ENCODE peak calls at places on chromosome 17, in four cellular contexts. G is upper lobe of right lung, H is tibial artery, D is thoracic aorta. K is an unnamed sample.

GRCh38 chr17:343875-344752 is 8.5 kb downstream of the RPH3AL start:
- DNase-seq in H (no peak), D (no peak), G (no peak), K (no peak)

GRCh38 chr17:65074778-65075250 is 18.3 kb upstream of the GNA13 start:
- DNase-seq in H (no peak), D (no peak), G (peak), K (no peak)

GRCh38 chr17:17884281-17885028 is 47.7 kb upstream of the SREBF1 start:
- DNase-seq in D (no peak), G (no peak), H (no peak), K (no peak)

GRCh38 chr17:67615011-67615561 is 102.7 kb upstream of the NOL11 start:
- DNase-seq in D (no peak), H (peak), G (no peak), K (no peak)

GRCh38 chr17:64261422-64262124 is 1.5 kb downstream of the TEX2 start:
- DNase-seq in D (no peak), G (no peak), H (no peak), K (no peak)

GRCh38 chr17:27569257-27569722 is 61.7 kb upstream of the LGALS9 start:
- DNase-seq in H (no peak), G (no peak), D (no peak), K (no peak)

GRCh38 chr17:32723310-32723955 is 153.5 kb downstream of the MYO1D start:
- DNase-seq in D (no peak), G (no peak), H (no peak), K (no peak)

GRCh38 chr17:81961087-81961514 is at the start of gene NOTUM:
- DNase-seq in G (no peak), D (no peak), H (no peak), K (no peak)

GRCh38 chr17:8631554-8631877 is 991 bp upstream of the MYH10 start:
- DNase-seq in D (no peak), G (no peak), H (no peak), K (no peak)

GRCh38 chr17:41442772-41443171 is 2.0 kb upstream of the KRT38 start:
- DNase-seq in D (no peak), H (no peak), G (no peak), K (no peak)

GRCh38 chr17:35788504-35788998 is 6.9 kb downstream of the MMP28 start:
- DNase-seq in H (peak), G (no peak), D (no peak), K (no peak)

GRCh38 chr17:63840591-63841349 is 1.7 kb downstream of the SMARCD2 start:
- DNase-seq in G (no peak), H (peak), D (no peak), K (no peak)

GRCh38 chr17:64147110-64148016 is 17.4 kb upstream of the ERN1 start:
- DNase-seq in H (no peak), D (no peak), G (no peak), K (no peak)

GRCh38 chr17:29614345-29615047 is 8.2 kb downstream of the CORO6 start:
- DNase-seq in D (no peak), G (no peak), H (no peak), K (no peak)

GRCh38 chr17:2929881-2930533 is 133.4 kb downstream of the OR1D5 start:
- DNase-seq in G (no peak), D (no peak), H (no peak), K (no peak)

GRCh38 chr17:74543891-74544760 is 1.8 kb downstream of the CD300C start:
- DNase-seq in H (no peak), G (peak), D (no peak), K (no peak)

DNA sequence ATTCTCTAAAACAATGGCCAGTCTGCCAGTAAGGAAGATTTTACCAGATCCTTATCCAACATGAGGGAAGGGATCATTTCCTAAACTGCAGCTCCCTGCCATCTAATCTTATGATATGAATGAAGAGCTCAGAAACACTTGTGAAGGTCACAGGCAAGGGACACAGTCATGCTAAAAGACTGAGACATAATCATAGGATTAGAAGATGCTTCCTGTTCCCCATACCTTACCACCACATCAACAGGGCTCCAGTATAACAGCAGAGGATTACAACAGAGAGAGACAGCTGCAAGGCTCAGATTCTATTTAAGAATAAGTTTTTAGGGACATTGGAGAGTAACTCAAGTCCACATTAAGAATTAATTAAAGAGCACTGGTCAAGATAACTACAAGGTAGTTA is 93.3 kb downstream of the BRIP1 start:
- DNase-seq in D (no peak), G (no peak), H (no peak), K (no peak)
- TF ChIP-seq CTCF in D (no peak), G (no peak), H (no peak), K (no peak)

GRCh38 chr17:76496464-76496863 is 4.8 kb downstream of the RHBDF2 start:
- DNase-seq in H (no peak), G (no peak), D (no peak), K (no peak)

GRCh38 chr17:76497699-76497978 is 3.6 kb downstream of the RHBDF2 start:
- DNase-seq in G (no peak), D (no peak), H (no peak), K (no peak)

GRCh38 chr17:76500074-76500744 is 1.0 kb downstream of the RHBDF2 start:
- DNase-seq in H (no peak), D (no peak), G (no peak), K (no peak)

GRCh38 chr17:76498886-76499667 is 2.1 kb downstream of the RHBDF2 start:
- DNase-seq in H (no peak), G (no peak), D (no peak), K (no peak)

DNA sequence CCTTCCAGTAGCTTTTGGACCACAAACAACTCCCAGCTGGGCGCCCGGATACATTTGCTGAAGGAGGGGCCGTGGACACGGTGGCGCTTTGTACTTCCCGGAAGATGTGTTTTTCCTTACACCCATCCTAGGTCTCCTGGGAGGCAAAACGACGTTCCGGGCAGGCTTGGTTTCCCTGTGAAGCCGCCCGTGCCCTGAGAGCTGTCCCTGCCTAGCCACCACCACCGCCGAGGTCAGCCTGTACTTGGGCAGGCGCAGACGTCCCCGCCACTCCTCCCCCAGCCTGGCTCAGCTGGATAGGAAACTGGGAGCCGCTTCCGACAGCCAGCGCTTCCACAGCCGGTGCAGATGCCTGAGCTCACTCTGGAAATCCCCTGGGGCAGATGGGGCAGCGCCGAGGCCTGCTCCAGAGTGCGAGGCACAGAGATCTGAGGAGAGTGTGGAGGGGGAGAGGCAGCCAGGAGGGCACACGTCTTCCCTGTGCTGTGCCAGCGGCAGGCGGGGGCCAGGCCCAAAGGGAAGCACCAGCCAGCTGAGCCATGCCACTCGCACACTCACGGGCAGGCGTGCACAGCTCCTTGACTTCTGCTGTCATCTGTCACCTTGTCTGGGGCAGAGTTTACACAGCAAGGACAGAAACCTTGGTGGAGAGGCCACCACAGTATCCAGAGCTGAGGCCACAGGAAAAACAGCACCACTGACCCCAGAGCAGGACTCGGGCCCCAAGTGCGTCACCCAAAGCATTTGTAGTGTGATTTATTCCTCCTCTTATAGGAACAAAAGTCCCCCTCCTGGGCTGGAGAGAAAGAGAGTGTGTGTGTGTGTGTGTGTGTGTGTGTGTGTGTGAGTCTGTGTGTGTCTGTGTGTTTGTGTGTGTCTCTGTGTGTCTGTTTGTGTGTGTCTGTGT is 3.0 kb downstream of the RHBDF2 start:
- DNase-seq in H (peak), G (peak), D (peak), K (no peak)
- H3K4me3 ChIP-seq in H (peak), G (peak), D (peak), K (no peak)

GRCh38 chr17:77726549-77726957 is 231.9 kb upstream of the TNRC6C start:
- DNase-seq in H (no peak), G (no peak), D (no peak), K (no peak)

GRCh38 chr17:77728871-77729270 is 229.6 kb upstream of the TNRC6C start:
- DNase-seq in D (no peak), G (no peak), H (peak), K (no peak)

GRCh38 chr17:77727216-77727615 is 231.3 kb upstream of the TNRC6C start:
- DNase-seq in D (no peak), G (no peak), H (no peak), K (no peak)

GRCh38 chr17:77729587-77729986 is 228.9 kb upstream of the TNRC6C start:
- DNase-seq in G (no peak), D (no peak), H (no peak), K (no peak)

DNA sequence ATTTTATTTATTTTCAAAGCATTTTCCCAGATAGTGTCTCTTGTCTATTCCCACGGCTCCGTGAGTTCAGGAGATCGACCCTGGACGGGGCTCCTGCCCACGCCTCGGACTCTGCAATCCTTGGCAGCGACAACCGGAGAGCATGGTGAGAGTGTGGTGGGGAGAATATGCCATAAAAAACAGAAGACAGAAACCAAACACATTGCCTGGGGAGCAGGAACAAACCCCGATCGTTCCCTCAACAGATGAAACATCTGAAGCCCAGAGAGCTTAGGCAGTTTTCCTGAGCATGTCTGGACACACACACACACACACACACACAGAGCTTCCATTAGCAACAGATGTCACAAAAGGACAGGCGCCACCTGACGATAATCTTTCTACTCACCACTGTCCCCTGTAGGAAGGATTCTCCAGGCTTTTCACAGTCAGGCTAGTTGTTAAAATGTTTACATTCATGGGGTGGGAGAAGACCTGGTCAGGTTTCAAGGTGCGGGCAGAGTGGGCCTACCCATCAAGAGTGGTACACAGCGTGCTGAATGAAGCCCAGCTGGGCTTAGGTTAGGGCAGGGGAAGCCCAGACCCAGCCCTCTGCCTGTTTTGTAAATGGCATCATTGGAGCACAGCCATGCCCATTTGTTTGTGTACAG is 230.4 kb upstream of the TNRC6C start:
- DNase-seq in G (no peak), D (no peak), H (no peak), K (peak)
- TF ChIP-seq CTCF in G (no peak), D (no peak), H (no peak), K (peak)

DNA sequence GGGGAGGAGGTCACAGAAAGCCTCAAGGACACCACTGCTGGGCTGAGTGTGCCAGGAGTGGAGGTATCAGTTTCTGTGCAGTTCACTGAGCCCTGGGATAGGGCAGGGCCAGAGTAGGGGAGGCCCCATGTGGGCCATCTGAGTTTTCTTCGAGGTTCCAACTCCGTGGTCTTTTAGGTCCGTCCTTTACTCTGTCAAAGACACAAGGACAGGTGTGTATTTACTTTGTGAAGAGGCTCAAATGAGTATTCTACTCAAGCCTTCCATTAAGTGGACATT is 59.5 kb downstream of the USP22 start:
- DNase-seq in H (no peak), G (no peak), D (no peak), K (no peak)
- H3K4me3 ChIP-seq in H (no peak), G (no peak), D (no peak), K (no peak)

GRCh38 chr17:48468299-48468698 is 38.3 kb upstream of the SKAP1 start:
- DNase-seq in D (no peak), H (no peak), G (no peak), K (no peak)
- TF ChIP-seq CTCF in D (no peak), H (no peak), G (no peak), K (no peak)

GRCh38 chr17:79794659-79795511 is 2.0 kb downstream of the CBX8 start:
- DNase-seq in D (no peak), H (no peak), G (peak), K (no peak)

GRCh38 chr17:79795795-79796569 is 895 bp downstream of the CBX8 start:
- DNase-seq in G (no peak), H (no peak), D (no peak), K (no peak)

GRCh38 chr17:79792984-79793923 is 3.6 kb downstream of the CBX8 start:
- DNase-seq in D (no peak), H (peak), G (no peak), K (no peak)

GRCh38 chr17:79792371-79792871 is 4.5 kb downstream of the CBX8 start:
- DNase-seq in H (no peak), D (no peak), G (no peak), K (no peak)

GRCh38 chr17:79793924-79794304 is 3.0 kb downstream of the CBX8 start:
- DNase-seq in H (no peak), D (no peak), G (no peak), K (no peak)
- H3K4me3 ChIP-seq in H (peak), D (no peak), G (peak), K (no peak)

K was measured in tibial nerve.